ENCODE peak calls at places on chromosome 16, in seven cellular contexts. B, M, L, U, Z, O and C are unnamed samples.

GRCh38 chr16:1167276-1168107 is 14.6 kb downstream of the CACNA1H start:
- DNase-seq in U (no peak), O (no peak), B (no peak), Z (no peak), M (no peak), L (no peak), C (no peak)

GRCh38 chr16:83441523-83441922 is 366.3 kb upstream of the HSBP1 start:
- DNase-seq in O (no peak), B (no peak), M (no peak), Z (no peak), L (no peak), U (no peak), C (no peak)

GRCh38 chr16:80682435-80683070 is 121.8 kb downstream of the CDYL2 start:
- DNase-seq in B (no peak), O (no peak), U (peak; percentile 9), Z (no peak), M (no peak), L (no peak), C (no peak)

GRCh38 chr16:81502396-81503060 is 57.9 kb downstream of the CMIP start:
- DNase-seq in O (no peak), B (no peak), U (no peak), L (no peak), Z (no peak), M (no peak), C (no peak)

GRCh38 chr16:17970366-17970765 is 366.2 kb downstream of the NPIPA8 start:
- DNase-seq in M (no peak), B (no peak), O (no peak), L (no peak), U (no peak), Z (no peak), C (no peak)

GRCh38 chr16:48330847-48331204 is 54.4 kb downstream of the SIAH1 start:
- DNase-seq in M (no peak), B (no peak), U (no peak), O (no peak), Z (no peak), L (no peak), C (no peak)

GRCh38 chr16:52466998-52467397 is 79.9 kb downstream of the TOX3 start:
- DNase-seq in O (no peak), L (no peak), U (no peak), B (no peak), Z (no peak), M (no peak), C (no peak)

GRCh38 chr16:82340531-82340930 is 170.5 kb upstream of the MPHOSPH6 start:
- DNase-seq in U (no peak), B (no peak), O (no peak), M (no peak), L (no peak), Z (no peak), C (no peak)

GRCh38 chr16:12784076-12784475 is 19.6 kb downstream of the CPPED1 start:
- DNase-seq in U (no peak), Z (no peak), M (no peak), L (no peak), O (no peak), B (no peak), C (no peak)

GRCh38 chr16:56662357-56663354 is 4.9 kb downstream of the MT1F start:
- DNase-seq in Z (no peak), O (no peak), M (no peak), U (no peak), L (no peak), B (peak; percentile 22), C (no peak)

GRCh38 chr16:56657555-56658430 is at the start of gene MT1F:
- DNase-seq in Z (peak; percentile 83), B (peak; percentile 70), U (no peak), O (peak; percentile 85), L (peak; percentile 62), M (peak; percentile 28), C (peak; percentile 18)

GRCh38 chr16:56652600-56652999 is 914 bp downstream of the MT1B start:
- DNase-seq in Z (no peak), M (no peak), O (no peak), U (no peak), B (no peak), L (no peak), C (no peak)

GRCh38 chr16:56653218-56653617 is 1.5 kb downstream of the MT1B start:
- DNase-seq in O (no peak), M (no peak), Z (no peak), U (no peak), B (no peak), L (no peak), C (no peak)

DNA sequence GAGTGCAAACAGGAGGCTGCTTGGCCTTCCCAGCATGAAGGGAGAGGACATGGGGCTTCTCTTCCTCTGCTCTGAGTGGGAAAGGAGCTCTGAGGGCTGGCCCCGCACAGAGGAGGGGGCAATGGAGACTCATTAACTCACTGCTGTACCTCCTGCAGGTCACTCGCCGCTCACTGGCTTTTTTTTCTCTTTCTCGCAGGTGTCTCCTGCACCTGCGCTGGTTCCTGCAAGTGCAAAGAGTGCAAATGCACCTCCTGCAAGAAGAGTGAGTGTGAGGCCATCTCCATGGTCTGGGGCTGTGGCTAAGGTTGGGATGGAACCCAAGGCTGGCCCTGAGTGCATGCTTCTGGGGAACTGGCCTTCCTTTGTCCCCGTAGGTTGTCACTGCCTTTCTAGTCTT is 717 bp downstream of the MT1F start:
- DNase-seq in L (no peak), Z (no peak), M (no peak), U (no peak), B (no peak), O (no peak), C (no peak)
- H3K4me3 ChIP-seq in L (peak overlapping the region; percentile 35), Z (peak overlapping the region; percentile 55), M (no peak overlapping the region), U (no peak overlapping the region), B (peak overlapping the region; percentile 68), O (no peak overlapping the region), C (peak overlapping the region; percentile 63)

GRCh38 chr16:28131743-28132393 is 68.4 kb upstream of the GSG1L start:
- DNase-seq in U (no peak), M (no peak), O (no peak), L (no peak), Z (no peak), B (no peak), C (no peak)

GRCh38 chr16:28126684-28127620 is 63.4 kb upstream of the GSG1L start:
- DNase-seq in U (no peak), B (no peak), Z (no peak), M (no peak), L (no peak), O (no peak), C (no peak)

GRCh38 chr16:28130099-28131088 is 66.9 kb upstream of the GSG1L start:
- DNase-seq in Z (no peak), L (no peak), B (no peak), O (no peak), M (peak; percentile 5), U (peak; percentile 1), C (no peak)

GRCh38 chr16:28133666-28134065 is 70.2 kb upstream of the GSG1L start:
- DNase-seq in O (no peak), Z (no peak), U (no peak), M (no peak), B (no peak), L (no peak), C (no peak)

DNA sequence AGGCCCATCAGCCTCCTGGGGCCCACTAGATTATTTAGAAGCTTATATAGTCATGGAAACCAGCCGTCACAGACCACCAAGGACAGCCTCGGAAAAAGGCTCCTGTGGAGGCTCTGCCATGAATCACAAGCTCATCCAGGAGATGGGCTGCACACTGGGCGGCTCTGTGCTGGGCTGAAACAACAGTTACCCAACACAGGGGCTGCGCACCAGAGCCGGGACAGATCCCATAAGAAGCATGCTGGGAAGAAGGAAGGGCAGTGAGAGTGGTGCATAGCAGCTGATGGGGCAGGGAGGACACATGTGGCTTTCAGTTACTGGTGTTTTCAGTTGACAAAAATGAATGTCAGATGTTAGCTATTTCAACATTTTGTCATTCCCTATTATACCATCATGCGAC is 67.7 kb upstream of the GSG1L start:
- DNase-seq in U (no peak), M (no peak), O (no peak), L (no peak), Z (no peak), B (no peak), C (no peak)
- H3K36me3 ChIP-seq in U (peaks cover 28% of the 10 kb centered on the region), M (peaks cover 45% of the 10 kb centered on the region), O (peaks cover 87% of the 10 kb centered on the region), L (no peaks in the 10 kb centered on the region), Z (peaks cover 26% of the 10 kb centered on the region), B (peaks cover 80% of the 10 kb centered on the region), C (peaks cover 1% of the 10 kb centered on the region)

GRCh38 chr16:5062790-5063765 is 2.7 kb downstream of the C16orf89 start:
- DNase-seq in Z (no peak), M (no peak), L (no peak), O (peak; percentile 50), B (no peak), U (no peak), C (no peak)
- TF ChIP-seq CTCF in Z (no peak), M (no peak), L (no peak), O (no peak), B (no peak), U (no peak), C (no peak)

GRCh38 chr16:58733248-58733670 is 857 bp downstream of the GOT2 start:
- DNase-seq in M (no peak), L (no peak), Z (no peak), U (no peak), O (no peak), B (no peak), C (no peak)

GRCh38 chr16:58732545-58733247 is 1.4 kb downstream of the GOT2 start:
- DNase-seq in B (no peak), L (no peak), M (no peak), U (no peak), Z (no peak), O (no peak), C (peak; percentile 14)

GRCh38 chr16:58730724-58731370 is 3.3 kb downstream of the GOT2 start:
- DNase-seq in U (no peak), B (no peak), O (no peak), Z (no peak), L (no peak), M (no peak), C (no peak)

GRCh38 chr16:58733671-58734458 is at the start of gene GOT2:
- DNase-seq in U (peak; percentile 40), B (peak; percentile 76), L (peak; percentile 87), M (peak; percentile 90), Z (peak; percentile 77), O (peak; percentile 88), C (peak; percentile 44)

GRCh38 chr16:58734459-58734787 is 307 bp upstream of the GOT2 start:
- DNase-seq in Z (no peak), U (no peak), L (no peak), B (no peak), O (no peak), M (no peak), C (no peak)
- H3K4me3 ChIP-seq in Z (peak overlapping the region; percentile 83), U (peak overlapping the region; percentile 95), L (peak overlapping the region; percentile 82), B (peak overlapping the region; percentile 73), O (peak overlapping the region; percentile 74), M (peak overlapping the region; percentile 84), C (peak overlapping the region; percentile 74)

GRCh38 chr16:30361180-30361579 is 6.1 kb upstream of the CD2BP2 start:
- DNase-seq in Z (no peak), O (no peak), B (no peak), L (no peak), U (no peak), M (no peak), C (no peak)
- H3K36me3 ChIP-seq in Z (peaks cover 30% of the 10 kb centered on the region), O (peaks cover 83% of the 10 kb centered on the region), B (peaks cover 17% of the 10 kb centered on the region), L (no peaks in the 10 kb centered on the region), U (peaks cover 29% of the 10 kb centered on the region), M (peaks cover 3% of the 10 kb centered on the region), C (peaks cover 5% of the 10 kb centered on the region)